ENCODE peak calls at places on chromosome 1, in eight cellular contexts. P, V, T, I, Z, K, G and Y are unnamed samples.

GRCh38 chr1:223106856-223107255 is 36.2 kb downstream of the TLR5 start:
- DNase-seq in I (no peak), P (peak; percentile 26), V (no peak), K (no peak), Z (no peak), G (no peak), T (peak; percentile 43), Y (no peak)

GRCh38 chr1:81801834-81802531 is 1.2 kb downstream of the ADGRL2 start:
- DNase-seq in I (peak; percentile 29), P (peak; percentile 60), K (peak; percentile 38), V (no peak), T (peak; percentile 38), Z (peak; percentile 30), G (no peak), Y (peak; percentile 41)

GRCh38 chr1:25799346-25799720 is 660 bp upstream of the SELENON start:
- DNase-seq in I (no peak), Z (no peak), G (no peak), V (no peak), P (no peak), K (no peak), T (no peak), Y (no peak)

GRCh38 chr1:3319874-3320245 is 134.6 kb upstream of the ARHGEF16 start:
- DNase-seq in I (peak; percentile 23), T (no peak), Z (peak; percentile 66), V (peak; percentile 85), G (peak; percentile 72), P (peak; percentile 56), K (peak; percentile 64), Y (peak; percentile 76)

GRCh38 chr1:8870605-8871538 is 7.6 kb downstream of the ENO1 start:
- DNase-seq in G (no peak), I (no peak), V (no peak), P (no peak), T (no peak), Z (peak; percentile 45), K (no peak), Y (no peak)

GRCh38 chr1:167518331-167518700 is at the start of gene CD247:
- DNase-seq in T (no peak), P (no peak), G (peak; percentile 29), V (no peak), K (no peak), Z (no peak), I (no peak), Y (peak; percentile 41)

GRCh38 chr1:164630626-164631396 is 71.8 kb downstream of the PBX1 start:
- DNase-seq in I (no peak), K (no peak), Z (no peak), P (no peak), V (no peak), T (no peak), G (no peak), Y (no peak)

GRCh38 chr1:107952989-107953388 is 12.0 kb downstream of the VAV3 start:
- DNase-seq in K (no peak), I (no peak), Z (no peak), T (no peak), G (no peak), V (no peak), P (no peak), Y (no peak)

GRCh38 chr1:39788758-39789570 is at the start of gene BMP8B:
- DNase-seq in I (peak; percentile 82), P (no peak), Z (peak; percentile 81), G (peak; percentile 82), T (peak; percentile 48), V (peak; percentile 59), K (peak; percentile 78), Y (peak; percentile 92)

GRCh38 chr1:205849619-205850355 is at the start of gene PM20D1:
- DNase-seq in K (peak; percentile 91), T (no peak), G (peak; percentile 74), I (peak; percentile 41), P (peak; percentile 78), V (no peak), Z (peak; percentile 87), Y (peak; percentile 72)

GRCh38 chr1:29258974-29259801 is 22.9 kb downstream of the PTPRU start:
- DNase-seq in Z (no peak), I (no peak), G (no peak), P (no peak), K (no peak), T (peak; percentile 48), V (no peak), Y (no peak)

GRCh38 chr1:235865565-235866206 is 1.0 kb downstream of the LYST start:
- DNase-seq in V (no peak), Z (no peak), G (no peak), T (no peak), P (no peak), I (no peak), K (no peak), Y (no peak)

GRCh38 chr1:155064109-155064812 is 721 bp downstream of the EFNA4 start:
- DNase-seq in P (no peak), K (no peak), I (peak; percentile 42), G (peak; percentile 42), T (peak; percentile 66), Z (no peak), V (no peak), Y (peak; percentile 75)

GRCh38 chr1:71592646-71593274 is 511.9 kb upstream of the ZRANB2 start:
- DNase-seq in K (no peak), Z (no peak), T (no peak), G (no peak), I (no peak), P (no peak), V (no peak), Y (no peak)

GRCh38 chr1:31308036-31308435 is 11.2 kb downstream of the ZCCHC17 start:
- DNase-seq in T (no peak), Z (no peak), P (no peak), K (no peak), V (no peak), G (no peak), I (no peak), Y (no peak)

GRCh38 chr1:228333739-228334115 is 72.9 kb downstream of the TRIM11 start:
- DNase-seq in I (no peak), Z (no peak), K (no peak), P (no peak), G (peak; percentile 1), T (no peak), V (no peak), Y (no peak)

GRCh38 chr1:214957330-214958137 is 125.0 kb upstream of the KCNK2 start:
- DNase-seq in T (no peak), K (no peak), G (no peak), V (peak; percentile 6), Z (no peak), I (no peak), P (peak; percentile 96), Y (no peak)

GRCh38 chr1:243253211-243253926 is 1.7 kb downstream of the CEP170 start:
- DNase-seq in G (no peak), T (no peak), Z (no peak), P (no peak), K (no peak), V (no peak), I (no peak), Y (no peak)

GRCh38 chr1:185224132-185224531 is 67.2 kb downstream of the SWT1 start:
- DNase-seq in T (no peak), P (no peak), Z (no peak), K (no peak), G (no peak), I (no peak), V (no peak), Y (no peak)

GRCh38 chr1:101314244-101314643 is 77.4 kb downstream of the S1PR1 start:
- DNase-seq in V (no peak), T (no peak), G (no peak), I (no peak), P (no peak), K (no peak), Z (no peak), Y (no peak)

GRCh38 chr1:118842462-118843201 is 145.5 kb downstream of the TBX15 start:
- DNase-seq in P (no peak), T (peak; percentile 30), I (no peak), V (no peak), K (peak; percentile 11), G (no peak), Z (peak; percentile 31), Y (no peak)

GRCh38 chr1:50369008-50369634 is 54.1 kb downstream of the DMRTA2 start:
- DNase-seq in Z (no peak), G (no peak), V (no peak), T (no peak), K (no peak), P (no peak), I (no peak), Y (no peak)

GRCh38 chr1:201791775-201792166 is 37.2 kb upstream of the IPO9 start:
- DNase-seq in Z (no peak), K (no peak), V (no peak), P (peak; percentile 80), G (no peak), T (no peak), I (no peak), Y (no peak)

GRCh38 chr1:153393926-153394325 is 3.1 kb upstream of the S100A8 start:
- DNase-seq in Z (no peak), V (no peak), P (no peak), K (peak; percentile 7), I (no peak), T (no peak), G (no peak), Y (no peak)
- TF ChIP-seq CTCF in Z (no peak), V (no peak), P (no peak), K (no peak), I (no peak), T (no peak), G (no peak), Y (no peak)

GRCh38 chr1:23743287-23744052 is at the start of gene ELOA:
- DNase-seq in I (peak; percentile 85), K (peak; percentile 67), P (peak; percentile 61), T (peak; percentile 82), Z (peak; percentile 74), V (peak; percentile 64), G (peak; percentile 78), Y (peak; percentile 96)

GRCh38 chr1:23747947-23748346 is 4.7 kb downstream of the ELOA start:
- DNase-seq in P (no peak), T (no peak), I (no peak), K (no peak), V (no peak), Z (no peak), G (no peak), Y (no peak)

GRCh38 chr1:23741609-23742008 is 1.7 kb upstream of the ELOA start:
- DNase-seq in K (no peak), Z (no peak), P (no peak), I (no peak), G (no peak), V (no peak), T (no peak), Y (no peak)

GRCh38 chr1:23742670-23743286 is 493 bp upstream of the ELOA start:
- DNase-seq in K (peak; percentile 3), V (no peak), G (peak; percentile 44), Z (peak; percentile 35), T (no peak), I (no peak), P (no peak), Y (no peak)

GRCh38 chr1:23745515-23745914 is 2.2 kb downstream of the ELOA start:
- DNase-seq in K (no peak), I (no peak), G (no peak), P (peak; percentile 58), V (peak; percentile 74), Z (no peak), T (no peak), Y (peak; percentile 79)
- TF ChIP-seq CTCF in K (no peak), I (peak; percentile 47), G (peak; percentile 54), P (peak; percentile 51), V (no peak), Z (no peak), T (peak; percentile 23), Y (peak; percentile 13)

GRCh38 chr1:204102719-204103118 is 29.8 kb downstream of the SOX13 start:
- DNase-seq in Z (no peak), K (peak; percentile 45), V (no peak), T (no peak), G (no peak), P (no peak), I (no peak), Y (no peak)
- TF ChIP-seq CTCF in Z (no peak), K (no peak), V (no peak), T (no peak), G (no peak), P (no peak), I (no peak), Y (no peak)

GRCh38 chr1:116833655-116834054 is 76.1 kb upstream of the PTGFRN start:
- DNase-seq in G (no peak), V (no peak), Z (no peak), K (no peak), I (no peak), P (no peak), T (no peak), Y (no peak)
- TF ChIP-seq CTCF in G (no peak), V (no peak), Z (no peak), K (no peak), I (no peak), P (no peak), T (no peak), Y (no peak)